ENCODE peak calls at places on chromosomes 5 and 9, in five cellular contexts. O is KBM-7; U is fibroblast of pulmonary artery; L is type B pancreatic cell; S is activated T-cell treated with anti-CD3 and anti-CD28 coated beads, Interleukin-2, amount 50 U/mL, for 72 hours. D is an unnamed sample.

GRCh38 chr9:137589441-137590122 is 730 bp downstream of the ZMYND19 start:
- DNase-seq in U (peak; percentile 20), O (no peak), S (peak; percentile 34), L (no peak), D (no peak)

GRCh38 chr9:76644647-76645250 is 119.5 kb upstream of the PCA3 start:
- DNase-seq in S (no peak), L (no peak), U (no peak), O (no peak), D (no peak)

GRCh38 chr5:164597293-164597900 is 1092.0 kb downstream of the MAT2B start:
- DNase-seq in L (no peak), O (peak; percentile 31), S (no peak), U (no peak), D (no peak)

GRCh38 chr9:129321511-129322021 is 143.5 kb upstream of the IER5L start:
- DNase-seq in L (no peak), U (no peak), S (no peak), O (no peak), D (no peak)

GRCh38 chr5:178331491-178331981 is 98.9 kb upstream of the PHYKPL start:
- DNase-seq in L (no peak), S (no peak), U (peak; percentile 1), O (no peak), D (no peak)

GRCh38 chr9:79962836-79963235 is 391.1 kb downstream of the TLE4 start:
- DNase-seq in O (no peak), S (no peak), L (no peak), U (peak; percentile 1), D (no peak)

GRCh38 chr9:130541533-130541932 is 37.8 kb upstream of the FUBP3 start:
- DNase-seq in U (no peak), O (no peak), L (no peak), S (no peak), D (no peak)

GRCh38 chr5:168916266-168916665 is 337.1 kb upstream of the PANK3 start:
- DNase-seq in L (no peak), S (no peak), U (no peak), O (no peak), D (no peak)

GRCh38 chr5:78264600-78264999 is 29.9 kb downstream of the AP3B1 start:
- DNase-seq in S (no peak), O (no peak), U (no peak), L (no peak), D (no peak)

GRCh38 chr5:145204741-145205140 is 630.4 kb downstream of the PRELID2 start:
- DNase-seq in S (no peak), O (no peak), L (no peak), U (peak; percentile 7), D (no peak)

GRCh38 chr5:146369691-146370090 is 31.1 kb downstream of the POU4F3 start:
- DNase-seq in U (peak; percentile 40), L (no peak), O (no peak), S (no peak), D (no peak)

GRCh38 chr5:111580956-111581355 is 68.6 kb upstream of the STARD4 start:
- DNase-seq in S (no peak), O (no peak), L (no peak), U (no peak), D (no peak)

GRCh38 chr9:133762488-133763271 is 24.5 kb upstream of the SARDH start:
- DNase-seq in S (no peak), O (no peak), U (no peak), L (peak; percentile 50), D (no peak)

GRCh38 chr5:51902512-51902911 is 519.3 kb downstream of the ISL1 start:
- DNase-seq in O (no peak), U (no peak), S (no peak), L (no peak), D (no peak)

GRCh38 chr9:33467526-33467925 is 6.2 kb downstream of the NOL6 start:
- DNase-seq in U (no peak), O (no peak), L (no peak), S (no peak), D (no peak)

GRCh38 chr9:108019821-108020220 is 530.3 kb upstream of the KLF4 start:
- DNase-seq in O (no peak), L (no peak), S (no peak), U (no peak), D (no peak)

GRCh38 chr5:175741556-175741955 is 83.7 kb downstream of the HRH2 start:
- DNase-seq in S (no peak), L (peak; percentile 27), U (no peak), O (peak; percentile 44), D (no peak)

D was measured in memory B cell.